ENCODE peak calls at places on chromosome 13, in ten cellular contexts. K, X, W, U, C, F, P, O, Z and Q are unnamed samples.

GRCh38 chr13:59461411-59461810 is 702.3 kb downstream of the DIAPH3 start:
- DNase-seq in K (no peak), X (no peak), W (no peak), U (no peak), C (no peak), F (no peak), P (no peak), O (no peak), Z (no peak), Q (peak)

GRCh38 chr13:31749929-31750328 is 10.6 kb downstream of the RXFP2 start:
- DNase-seq in K (no peak), X (peak), W (no peak), U (no peak), C (no peak), F (no peak), P (peak), O (no peak), Z (no peak), Q (peak)

GRCh38 chr13:28717170-28717569 is 1.6 kb downstream of the SLC46A3 start:
- DNase-seq in K (no peak), X (no peak), W (no peak), U (no peak), C (no peak), F (no peak), P (no peak), O (no peak), Z (peak), Q (no peak)

GRCh38 chr13:24097667-24098066 is 62.9 kb upstream of the SPATA13 start:
- DNase-seq in K (no peak), X (no peak), W (no peak), U (no peak), C (no peak), F (no peak), P (no peak), O (no peak), Z (no peak), Q (no peak)

GRCh38 chr13:113275387-113275786 is 21.7 kb upstream of the LAMP1 start:
- DNase-seq in K (no peak), X (peak), W (no peak), U (peak), C (no peak), F (no peak), P (peak), O (peak), Z (peak), Q (peak)

GRCh38 chr13:41645313-41645712 is 188.0 kb downstream of the RGCC start:
- DNase-seq in K (peak), X (peak), W (no peak), U (no peak), C (no peak), F (no peak), P (peak), O (no peak), Z (no peak), Q (peak)

GRCh38 chr13:26971990-26972888 is 199.4 kb downstream of the USP12 start:
- DNase-seq in K (no peak), X (no peak), W (no peak), U (peak), C (no peak), F (no peak), P (peak), O (no peak), Z (peak), Q (peak)

GRCh38 chr13:63840551-63841421 is 2425.1 kb upstream of the PCDH20 start:
- DNase-seq in K (no peak), X (no peak), W (no peak), U (no peak), C (no peak), F (no peak), P (no peak), O (no peak), Z (no peak), Q (no peak)

GRCh38 chr13:98542568-98543379 is 34.1 kb downstream of the STK24 start:
- DNase-seq in K (no peak), X (no peak), W (no peak), U (no peak), C (no peak), F (no peak), P (no peak), O (no peak), Z (no peak), Q (no peak)

GRCh38 chr13:110306340-110306959 is 507 bp downstream of the COL4A1 start:
- DNase-seq in K (no peak), X (no peak), W (no peak), U (no peak), C (no peak), F (no peak), P (peak), O (peak), Z (no peak), Q (peak)

GRCh38 chr13:99617474-99618255 is 116.4 kb downstream of the TM9SF2 start:
- DNase-seq in K (peak), X (peak), W (no peak), U (peak), C (no peak), F (no peak), P (peak), O (peak), Z (peak), Q (peak)

GRCh38 chr13:27551563-27551962 is 68.8 kb downstream of the LNX2 start:
- DNase-seq in K (no peak), X (no peak), W (no peak), U (no peak), C (no peak), F (no peak), P (no peak), O (no peak), Z (no peak), Q (no peak)

GRCh38 chr13:108326318-108326717 is 56.8 kb downstream of the TNFSF13B start:
- DNase-seq in K (no peak), X (no peak), W (peak), U (no peak), C (no peak), F (no peak), P (peak), O (no peak), Z (peak), Q (no peak)

GRCh38 chr13:113357529-113357928 is 6.4 kb downstream of the GRTP1 start:
- DNase-seq in K (no peak), X (no peak), W (no peak), U (no peak), C (no peak), F (no peak), P (peak), O (no peak), Z (no peak), Q (no peak)

GRCh38 chr13:66399873-66400272 is 830.3 kb downstream of the PCDH9 start:
- DNase-seq in K (no peak), X (no peak), W (no peak), U (no peak), C (no peak), F (no peak), P (no peak), O (no peak), Z (no peak), Q (no peak)

GRCh38 chr13:95261956-95262355 is 39.3 kb downstream of the ABCC4 start:
- DNase-seq in K (no peak), X (no peak), W (no peak), U (no peak), C (no peak), F (no peak), P (no peak), O (no peak), Z (no peak), Q (no peak)

GRCh38 chr13:35694549-35695233 is 218.2 kb upstream of the MAB21L1 start:
- DNase-seq in K (no peak), X (no peak), W (no peak), U (no peak), C (no peak), F (peak), P (no peak), O (no peak), Z (no peak), Q (no peak)

GRCh38 chr13:104357174-104357573 is 1291.0 kb upstream of the SLC10A2 start:
- DNase-seq in K (no peak), X (no peak), W (no peak), U (no peak), C (no peak), F (no peak), P (peak), O (no peak), Z (no peak), Q (no peak)

GRCh38 chr13:30861836-30862467 is 44.1 kb upstream of the MEDAG start:
- DNase-seq in K (no peak), X (no peak), W (no peak), U (no peak), C (no peak), F (no peak), P (no peak), O (no peak), Z (no peak), Q (no peak)

GRCh38 chr13:49220035-49220855 is at the start of gene MLNR:
- DNase-seq in K (no peak), X (no peak), W (no peak), U (peak), C (no peak), F (no peak), P (peak), O (peak), Z (no peak), Q (peak)

GRCh38 chr13:59834801-59835200 is 328.9 kb downstream of the DIAPH3 start:
- DNase-seq in K (no peak), X (no peak), W (no peak), U (no peak), C (no peak), F (no peak), P (peak), O (no peak), Z (no peak), Q (no peak)

GRCh38 chr13:63120883-63121282 is 1705.2 kb upstream of the PCDH20 start:
- DNase-seq in K (no peak), X (no peak), W (no peak), U (no peak), C (no peak), F (no peak), P (no peak), O (no peak), Z (no peak), Q (no peak)

GRCh38 chr13:27283906-27284523 is 13.4 kb downstream of the RASL11A start:
- DNase-seq in K (no peak), X (no peak), W (no peak), U (peak), C (peak), F (no peak), P (no peak), O (no peak), Z (peak), Q (peak)